ENCODE peak calls at places on chromosomes 16 and 17, in five cellular contexts. I is GM23338, K is fibroblast of lung, S is PC-9, V is GM12878. F is an unnamed sample.

GRCh38 chr16:3645504-3646347 is 8.8 kb upstream of the DNASE1 start:
- DNase-seq in K (peak; percentile 64), I (peak; percentile 83), V (no peak), S (no peak), F (no peak)

GRCh38 chr17:48734328-48735056 is 5.9 kb upstream of the HOXB13 start:
- DNase-seq in V (no peak), K (no peak), S (no peak), I (no peak), F (no peak)

GRCh38 chr17:35185849-35186248 is 8.3 kb downstream of the SLC35G3 start:
- DNase-seq in K (no peak), V (peak; percentile 25), S (no peak), I (no peak), F (no peak)

GRCh38 chr16:27929818-27930217 is 133.7 kb downstream of the GSG1L start:
- DNase-seq in K (no peak), S (no peak), V (no peak), I (no peak), F (no peak)

GRCh38 chr17:29129731-29130130 is 50.5 kb downstream of the MYO18A start:
- DNase-seq in V (no peak), I (no peak), S (no peak), K (no peak), F (no peak)

GRCh38 chr17:44187131-44187899 is 543 bp downstream of the TMUB2 start:
- DNase-seq in I (peak; percentile 74), S (no peak), K (peak; percentile 42), V (no peak), F (no peak)

GRCh38 chr16:73063284-73063733 is 15.4 kb upstream of the ZFHX3 start:
- DNase-seq in S (no peak), V (no peak), K (peak; percentile 1), I (peak; percentile 54), F (no peak)

GRCh38 chr16:20484726-20485125 is 33.4 kb downstream of the ACSM2A start:
- DNase-seq in S (no peak), K (no peak), V (no peak), I (no peak), F (no peak)

GRCh38 chr16:89448656-89449055 is 41.7 kb downstream of the ANKRD11 start:
- DNase-seq in S (no peak), V (no peak), I (no peak), K (no peak), F (no peak)

GRCh38 chr16:57745768-57746167 is 10.2 kb downstream of the KATNB1 start:
- DNase-seq in V (no peak), I (no peak), S (no peak), K (no peak), F (no peak)

GRCh38 chr16:995087-995486 is 13.5 kb downstream of the SOX8 start:
- DNase-seq in K (peak; percentile 43), I (peak; percentile 53), V (no peak), S (no peak), F (no peak)

GRCh38 chr17:2707721-2708584 is 3.6 kb downstream of the CLUH start:
- DNase-seq in V (no peak), I (peak; percentile 79), K (no peak), S (no peak), F (no peak)

GRCh38 chr17:83160443-83161297 is 81.3 kb downstream of the METRNL start:
- DNase-seq in I (no peak), S (no peak), K (no peak), V (no peak), F (no peak)

GRCh38 chr17:32998111-32998892 is 6.7 kb downstream of the SPACA3 start:
- DNase-seq in V (no peak), I (peak; percentile 94), K (peak; percentile 49), S (peak; percentile 61), F (peak; percentile 30)

GRCh38 chr17:72063262-72063661 is 57.6 kb upstream of the SOX9 start:
- DNase-seq in V (no peak), I (no peak), S (no peak), K (no peak), F (no peak)

GRCh38 chr16:75097941-75098897 is 18.4 kb downstream of the LDHD start:
- DNase-seq in I (no peak), V (no peak), S (peak; percentile 36), K (no peak), F (no peak)

GRCh38 chr17:39462644-39463375 is 1.5 kb downstream of the CDK12 start:
- DNase-seq in K (peak; percentile 10), V (no peak), I (peak; percentile 19), S (no peak), F (no peak)

GRCh38 chr17:82064433-82065192 is 991 bp downstream of the DUS1L start:
- DNase-seq in S (peak; percentile 73), I (peak; percentile 24), V (no peak), K (no peak), F (no peak)

GRCh38 chr16:2449118-2449517 is 10.8 kb upstream of the TEDC2 start:
- DNase-seq in S (no peak), V (no peak), K (no peak), I (no peak), F (no peak)

GRCh38 chr16:23564964-23565363 is 7.4 kb downstream of the UBFD1 start:
- DNase-seq in V (no peak), S (no peak), I (no peak), K (peak; percentile 11), F (no peak)

GRCh38 chr16:55613578-55614333 is 42.0 kb upstream of the SLC6A2 start:
- DNase-seq in K (no peak), S (no peak), V (no peak), I (no peak), F (no peak)

GRCh38 chr17:17151541-17151940 is 54.6 kb downstream of the PLD6 start:
- DNase-seq in V (no peak), S (no peak), I (no peak), K (peak; percentile 63), F (no peak)

GRCh38 chr17:68733241-68734176 is 132.3 kb upstream of the FAM20A start:
- DNase-seq in K (peak; percentile 71), V (no peak), I (peak; percentile 33), S (no peak), F (peak; percentile 60)

GRCh38 chr16:84058664-84059063 is 16.1 kb upstream of the SLC38A8 start:
- DNase-seq in K (no peak), I (no peak), S (no peak), V (no peak), F (no peak)

GRCh38 chr17:66947311-66947710 is 17.2 kb upstream of the CACNG4 start:
- DNase-seq in V (no peak), S (no peak), I (no peak), K (no peak), F (no peak)

GRCh38 chr17:78281249-78281865 is 49.9 kb downstream of the TMEM235 start:
- DNase-seq in K (peak; percentile 41), V (no peak), I (no peak), S (no peak), F (no peak)

GRCh38 chr17:75454193-75454592 is 2.2 kb upstream of the TMEM94 start:
- DNase-seq in S (no peak), V (peak; percentile 66), I (no peak), K (no peak), F (no peak)

GRCh38 chr17:43750154-43750553 is 8.4 kb downstream of the SOST start:
- DNase-seq in K (no peak), I (no peak), S (peak; percentile 17), V (no peak), F (no peak)

GRCh38 chr17:73148540-73149334 is 16.1 kb upstream of the SSTR2 start:
- DNase-seq in K (no peak), S (no peak), I (no peak), V (no peak), F (no peak)

GRCh38 chr17:83196973-83197880 is 117.8 kb downstream of the METRNL start:
- DNase-seq in K (no peak), V (no peak), S (no peak), I (no peak), F (no peak)

GRCh38 chr17:40538019-40538935 is 27.0 kb downstream of the CCR7 start:
- DNase-seq in I (no peak), S (no peak), V (no peak), K (peak; percentile 65), F (no peak)
- H3K27ac ChIP-seq in I (no peak overlapping the region), S (no peak overlapping the region), V (no peak overlapping the region), K (no peak overlapping the region), F (peak overlapping the region; percentile 98)

GRCh38 chr16:67395105-67395457 is 1.8 kb upstream of the TPPP3 start:
- DNase-seq in V (no peak), K (no peak), I (no peak), S (no peak), F (no peak)

GRCh38 chr16:67393790-67394270 is 532 bp upstream of the TPPP3 start:
- DNase-seq in I (no peak), V (no peak), S (no peak), K (no peak), F (no peak)

GRCh38 chr16:67395458-67396158 is 2.3 kb upstream of the TPPP3 start:
- DNase-seq in S (no peak), I (no peak), V (no peak), K (no peak), F (no peak)

GRCh38 chr16:67393111-67393789 is at the start of gene TPPP3:
- DNase-seq in K (peak; percentile 71), S (peak; percentile 83), V (no peak), I (peak; percentile 83), F (no peak)

DNA sequence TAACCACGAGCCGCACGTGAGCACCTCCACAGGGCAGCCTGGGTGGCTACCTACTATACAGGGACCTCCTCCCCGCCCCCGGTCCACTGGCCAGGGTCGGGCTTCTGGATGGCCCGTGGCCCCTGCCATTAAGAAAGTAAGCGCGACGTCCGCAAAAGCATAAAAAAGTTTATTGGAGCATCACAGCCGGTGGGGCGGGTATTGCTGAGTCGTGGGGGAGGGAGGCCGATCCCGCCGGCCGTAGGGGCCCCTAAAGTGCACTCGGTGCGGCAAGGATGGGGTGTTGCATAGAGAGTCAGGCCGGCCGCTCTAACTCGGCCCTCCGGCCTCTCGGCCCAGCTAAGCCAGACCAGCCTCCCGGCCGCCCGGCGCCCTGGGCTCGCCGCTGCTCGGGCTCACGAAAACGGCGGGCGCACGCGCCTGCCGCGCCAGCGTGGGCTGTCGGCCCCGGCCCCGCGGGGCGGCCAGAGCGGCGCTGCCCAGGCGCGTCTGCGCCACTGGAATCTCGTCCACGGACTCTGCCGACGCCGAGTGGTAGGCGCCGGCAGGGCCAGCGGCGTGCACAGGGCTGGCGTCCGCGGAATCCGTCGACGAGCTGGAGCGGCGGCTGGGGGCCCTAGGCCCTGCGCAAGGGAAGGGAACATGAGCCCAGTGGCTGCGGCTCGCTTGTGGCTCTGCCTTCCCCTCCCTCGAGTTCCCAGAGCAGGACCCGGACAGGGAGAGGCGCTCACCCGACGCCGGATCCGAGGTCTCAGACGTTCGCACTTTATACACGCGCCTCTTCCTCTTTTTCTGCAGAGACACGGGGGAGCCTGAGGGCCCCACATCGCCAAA is 1.2 kb upstream of the TPPP3 start:
- DNase-seq in S (no peak), I (peak; percentile 69), V (no peak), K (no peak), F (no peak)
- TF ChIP-seq EZH2 in S (no peak), I (peak; percentile 67), V (no peak), K (no peak), F (no peak)

GRCh38 chr17:57235124-57235523 is 21.2 kb upstream of the MSI2 start:
- DNase-seq in K (no peak), I (peak; percentile 29), V (no peak), S (no peak), F (no peak)
- H3K27ac ChIP-seq in K (no peak overlapping the region), I (no peak overlapping the region), V (no peak overlapping the region), S (no peak overlapping the region), F (no peak overlapping the region)

DNA sequence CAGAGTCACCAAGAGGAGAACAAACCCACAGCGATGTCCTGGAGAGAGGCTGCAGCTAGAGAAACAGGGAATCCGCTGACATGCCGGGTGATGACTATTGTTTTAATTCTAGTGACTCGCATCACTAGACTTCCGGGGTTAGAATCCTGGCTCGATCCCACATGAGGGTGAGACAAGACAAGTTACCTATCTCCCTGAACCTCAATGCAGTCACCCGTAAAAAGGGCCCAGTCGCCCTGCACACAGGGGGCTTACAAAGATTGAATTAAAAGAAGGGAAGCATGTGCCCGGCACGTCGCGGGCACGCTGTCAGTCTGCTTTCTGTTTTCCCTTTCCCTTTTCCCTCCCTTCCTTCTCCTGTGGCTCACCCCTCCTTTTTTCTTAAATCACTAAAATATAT is 212.9 kb upstream of the FOXF1 start:
- DNase-seq in S (no peak), V (no peak), K (peak; percentile 13), I (no peak), F (no peak)
- TF ChIP-seq EZH2 in S (no peak), V (no peak), K (no peak), I (no peak), F (no peak)